ENCODE peak calls at places on chromosomes 5 and 9, in five cellular contexts. R is cardiac fibroblast; A is brain microvascular endothelial cell; C is progenitor cell of endocrine pancreas; L is CD8-positive, alpha-beta T cell. Z is an unnamed sample.

GRCh38 chr9:34628656-34629491 is at the start of gene ARID3C:
- DNase-seq in R (no peak), A (no peak), C (peak; percentile 50), L (no peak), Z (no peak)

GRCh38 chr5:79825802-79826201 is 136.2 kb downstream of the CMYA5 start:
- DNase-seq in R (no peak), A (no peak), C (no peak), L (no peak), Z (no peak)

GRCh38 chr5:54195701-54196100 is 114.7 kb downstream of the ARL15 start:
- DNase-seq in R (no peak), A (no peak), C (no peak), L (no peak), Z (no peak)

GRCh38 chr5:90055831-90056328 is 353.7 kb downstream of the CETN3 start:
- DNase-seq in R (peak; percentile 68), A (peak; percentile 86), C (no peak), L (no peak), Z (no peak)

GRCh38 chr9:129646252-129646651 is 4.3 kb upstream of the ASB6 start:
- DNase-seq in R (no peak), A (no peak), C (no peak), L (no peak), Z (no peak)

GRCh38 chr5:180111273-180111695 is 39.7 kb upstream of the RNF130 start:
- DNase-seq in R (no peak), A (no peak), C (no peak), L (no peak), Z (no peak)

GRCh38 chr9:21027295-21027694 is 4.1 kb downstream of the HACD4 start:
- DNase-seq in R (peak; percentile 2), A (peak; percentile 7), C (no peak), L (no peak), Z (no peak)

GRCh38 chr5:52725065-52725746 is 62.5 kb upstream of the ITGA1 start:
- DNase-seq in R (peak; percentile 12), A (peak; percentile 86), C (no peak), L (peak; percentile 56), Z (no peak)

GRCh38 chr5:91264311-91265051 is 118.6 kb downstream of the ARRDC3 start:
- DNase-seq in R (no peak), A (no peak), C (no peak), L (no peak), Z (no peak)

GRCh38 chr9:18531127-18531526 is 57.2 kb downstream of the ADAMTSL1 start:
- DNase-seq in R (no peak), A (no peak), C (no peak), L (no peak), Z (no peak)

GRCh38 chr9:16469184-16469583 is 401.3 kb downstream of the BNC2 start:
- DNase-seq in R (no peak), A (no peak), C (no peak), L (no peak), Z (no peak)

GRCh38 chr9:130432362-130432761 is 12.4 kb upstream of the ASS1 start:
- DNase-seq in R (no peak), A (no peak), C (no peak), L (no peak), Z (no peak)

GRCh38 chr9:34383904-34384303 is 7.2 kb upstream of the MYORG start:
- DNase-seq in R (no peak), A (no peak), C (no peak), L (no peak), Z (no peak)

GRCh38 chr5:142726188-142726731 is 40.4 kb upstream of the FGF1 start:
- DNase-seq in R (peak; percentile 89), A (peak; percentile 85), C (no peak), L (no peak), Z (no peak)

GRCh38 chr5:8517461-8517860 is 648.5 kb downstream of the MTRR start:
- DNase-seq in R (no peak), A (peak; percentile 14), C (no peak), L (no peak), Z (no peak)

GRCh38 chr5:153974131-153974812 is 64.4 kb downstream of the FAM114A2 start:
- DNase-seq in R (peak; percentile 71), A (peak; percentile 58), C (no peak), L (no peak), Z (no peak)

GRCh38 chr9:89668216-89668867 is 63.5 kb downstream of the GADD45G start:
- DNase-seq in R (no peak), A (no peak), C (no peak), L (no peak), Z (no peak)

GRCh38 chr5:121525731-121526130 is 326.0 kb upstream of the FTMT start:
- DNase-seq in R (no peak), A (no peak), C (no peak), L (no peak), Z (no peak)

GRCh38 chr9:126702501-126703329 is 89.0 kb downstream of the LMX1B start:
- DNase-seq in R (no peak), A (no peak), C (peak; percentile 42), L (no peak), Z (peak; percentile 19)

GRCh38 chr9:100072805-100073204 is 26.0 kb downstream of the ERP44 start:
- DNase-seq in R (no peak), A (no peak), C (no peak), L (no peak), Z (no peak)

GRCh38 chr9:76221423-76221822 is 172.8 kb downstream of the RFK start:
- DNase-seq in R (no peak), A (no peak), C (no peak), L (no peak), Z (no peak)

GRCh38 chr5:39013938-39014337 is 60.3 kb downstream of the RICTOR start:
- DNase-seq in R (peak; percentile 16), A (no peak), C (no peak), L (no peak), Z (no peak)

GRCh38 chr9:119844431-119844830 is 475.2 kb upstream of the BRINP1 start:
- DNase-seq in R (no peak), A (no peak), C (no peak), L (no peak), Z (no peak)

GRCh38 chr5:91636351-91636750 is 253.2 kb upstream of the ARRDC3 start:
- DNase-seq in R (no peak), A (no peak), C (no peak), L (no peak), Z (no peak)

GRCh38 chr5:132270706-132271105 is 13.2 kb downstream of the PDLIM4 start:
- DNase-seq in R (no peak), A (no peak), C (no peak), L (no peak), Z (no peak)

GRCh38 chr9:97599447-97599846 is 33.7 kb downstream of the TSTD2 start:
- DNase-seq in R (no peak), A (no peak), C (no peak), L (no peak), Z (no peak)

GRCh38 chr9:128215491-128216404 is 12.6 kb downstream of the DNM1 start:
- DNase-seq in R (peak; percentile 67), A (peak; percentile 83), C (no peak), L (no peak), Z (no peak)

GRCh38 chr9:129701549-129701948 is 36.1 kb downstream of the PRRX2 start:
- DNase-seq in R (no peak), A (no peak), C (no peak), L (no peak), Z (no peak)

GRCh38 chr5:41793156-41793770 is 77.0 kb downstream of the OXCT1 start:
- DNase-seq in R (peak; percentile 63), A (peak; percentile 81), C (no peak), L (no peak), Z (no peak)

GRCh38 chr5:152592416-152592815 is 187.3 kb upstream of the NMUR2 start:
- DNase-seq in R (no peak), A (no peak), C (no peak), L (no peak), Z (no peak)

GRCh38 chr5:152599096-152599495 is 194.0 kb upstream of the NMUR2 start:
- DNase-seq in R (no peak), A (no peak), C (no peak), L (no peak), Z (no peak)

GRCh38 chr5:152595327-152595890 is 190.3 kb upstream of the NMUR2 start:
- DNase-seq in R (no peak), A (no peak), C (no peak), L (no peak), Z (no peak)

DNA sequence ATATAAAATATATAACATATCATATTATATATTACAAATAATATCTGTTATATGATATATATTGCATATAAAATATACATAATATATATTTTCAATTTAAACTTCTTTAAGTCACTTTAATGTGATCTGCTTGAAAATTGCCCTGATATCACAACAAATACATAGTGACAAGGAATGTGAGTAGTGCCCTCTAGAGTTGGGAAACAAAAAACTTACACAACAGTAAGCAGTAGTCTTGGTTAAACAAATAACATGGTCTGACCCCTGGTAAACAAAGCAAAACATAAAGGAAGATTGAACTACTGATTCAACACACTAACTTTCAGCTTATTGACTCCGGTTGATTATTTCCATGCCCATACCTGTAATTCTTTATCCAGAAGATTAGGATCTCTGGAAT is 188.3 kb upstream of the NMUR2 start:
- DNase-seq in R (no peak), A (no peak), C (no peak), L (no peak), Z (no peak)
- TF ChIP-seq CTCF in R (no peak), A (no peak), C (peak; percentile 27), L (no peak), Z (no peak)

GRCh38 chr9:94083384-94083783 is 880 bp upstream of the PTPDC1 start:
- DNase-seq in R (peak; percentile 60), A (no peak), C (no peak), L (no peak), Z (no peak)

GRCh38 chr9:94084314-94084713 is at the start of gene PTPDC1:
- DNase-seq in R (peak; percentile 84), A (peak; percentile 70), C (no peak), L (no peak), Z (no peak)

GRCh38 chr9:94086961-94087360 is 2.7 kb downstream of the PTPDC1 start:
- DNase-seq in R (peak; percentile 59), A (no peak), C (no peak), L (no peak), Z (no peak)

GRCh38 chr9:94086468-94086867 is 2.2 kb downstream of the PTPDC1 start:
- DNase-seq in R (peak; percentile 78), A (peak; percentile 78), C (no peak), L (no peak), Z (no peak)

GRCh38 chr9:94085062-94085639 is 887 bp downstream of the PTPDC1 start:
- DNase-seq in R (peak; percentile 26), A (peak; percentile 34), C (no peak), L (no peak), Z (no peak)
- TF ChIP-seq CTCF in R (no peak), A (no peak), C (no peak), L (no peak), Z (no peak)

GRCh38 chr9:124800306-124801259 is 23.6 kb downstream of the OLFML2A start:
- DNase-seq in R (peak; percentile 84), A (no peak), C (no peak), L (no peak), Z (no peak)
- TF ChIP-seq CTCF in R (no peak), A (no peak), C (no peak), L (no peak), Z (no peak)

DNA sequence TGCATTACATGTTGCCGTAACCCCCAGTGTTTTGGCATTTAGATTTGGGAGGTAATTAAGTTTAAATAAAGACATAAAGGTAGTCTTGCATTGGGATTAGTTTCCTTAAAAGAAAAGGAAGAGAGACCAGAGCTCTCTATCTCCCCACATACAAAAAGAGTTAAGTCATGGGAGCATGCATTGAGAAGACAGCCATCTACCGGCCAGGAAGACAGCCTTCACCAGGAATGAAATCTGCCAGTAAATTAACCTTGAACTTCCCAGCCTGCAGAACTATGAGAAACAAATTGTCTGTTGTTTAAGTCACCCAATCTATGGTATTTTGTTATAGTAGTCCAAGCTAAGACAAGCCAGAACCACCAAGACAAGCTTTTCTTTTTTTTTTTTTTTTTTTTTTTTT is 567.0 kb upstream of the CDH18 start:
- DNase-seq in R (peak; percentile 5), A (no peak), C (no peak), L (no peak), Z (no peak)
- TF ChIP-seq CTCF in R (no peak), A (no peak), C (no peak), L (no peak), Z (no peak)